ENCODE peak calls at places on chromosomes 4 and X, in eight cellular contexts. T is aorta, W is GM23248, S is psoas muscle, X is Peyer's patch, E is breast epithelium, O is lower lobe of right lung, Y is right cardiac atrium. G is an unnamed sample.

GRCh38 chrX:151722241-151722846 is 6.5 kb downstream of the FATE1 start:
- DNase-seq in T (no peak), W (peak; percentile 69), S (no peak), X (no peak), E (no peak), O (no peak), Y (peak; percentile 59), G (no peak)

GRCh38 chr4:182193261-182193660 is 49.9 kb upstream of the TENM3 start:
- DNase-seq in T (no peak), W (no peak), S (no peak), X (no peak), E (no peak), O (no peak), Y (no peak), G (no peak)

GRCh38 chrX:5568934-5569333 is 659.7 kb downstream of the NLGN4X start:
- DNase-seq in T (no peak), W (no peak), S (no peak), X (no peak), E (no peak), O (no peak), Y (no peak), G (no peak)

GRCh38 chr4:108415389-108415788 is 205.0 kb upstream of the RPL34 start:
- DNase-seq in T (no peak), W (no peak), S (no peak), X (no peak), E (no peak), O (no peak), Y (no peak), G (no peak)

GRCh38 chr4:184763150-184763780 is 29.4 kb upstream of the CENPU start:
- DNase-seq in T (no peak), W (peak; percentile 29), S (no peak), X (no peak), E (no peak), O (no peak), Y (no peak), G (no peak)

GRCh38 chrX:14554132-14554715 is 24.9 kb downstream of the GLRA2 start:
- DNase-seq in T (no peak), W (no peak), S (no peak), X (no peak), E (no peak), O (no peak), Y (no peak), G (no peak)

GRCh38 chr4:32624943-32625603 is 1904.9 kb downstream of the PCDH7 start:
- DNase-seq in T (no peak), W (peak; percentile 1), S (no peak), X (no peak), E (no peak), O (no peak), Y (no peak), G (no peak)

GRCh38 chr4:147975902-147976301 is 244.0 kb downstream of the ARHGAP10 start:
- DNase-seq in T (no peak), W (peak; percentile 60), S (no peak), X (no peak), E (no peak), O (no peak), Y (no peak), G (no peak)

GRCh38 chr4:58776627-58777026 is 1666.4 kb upstream of the IGFBP7 start:
- DNase-seq in T (no peak), W (no peak), S (no peak), X (no peak), E (no peak), O (no peak), Y (no peak), G (no peak)

GRCh38 chr4:134747108-134747805 is 545.7 kb upstream of the PABPC4L start:
- DNase-seq in T (no peak), W (no peak), S (no peak), X (no peak), E (no peak), O (no peak), Y (no peak), G (no peak)

GRCh38 chr4:145153181-145153903 is 27.0 kb downstream of the OTUD4 start:
- DNase-seq in T (no peak), W (no peak), S (no peak), X (no peak), E (no peak), O (no peak), Y (no peak), G (no peak)

GRCh38 chrX:9535101-9535500 is 70.2 kb downstream of the TBL1X start:
- DNase-seq in T (no peak), W (no peak), S (no peak), X (no peak), E (no peak), O (no peak), Y (no peak), G (no peak)

GRCh38 chr4:106584590-106584989 is 216.0 kb upstream of the GIMD1 start:
- DNase-seq in T (no peak), W (peak; percentile 15), S (no peak), X (no peak), E (no peak), O (no peak), Y (no peak), G (no peak)

GRCh38 chr4:2935762-2936743 is 27.2 kb downstream of the NOP14 start:
- DNase-seq in T (peak; percentile 25), W (peak; percentile 32), S (peak; percentile 50), X (no peak), E (peak; percentile 23), O (no peak), Y (no peak), G (peak; percentile 52)

GRCh38 chr4:173301518-173302201 is 32.5 kb downstream of the HMGB2 start:
- DNase-seq in T (no peak), W (peak; percentile 40), S (no peak), X (no peak), E (no peak), O (no peak), Y (no peak), G (peak; percentile 4)

GRCh38 chr4:186368291-186368690 is 102.3 kb downstream of the F11 start:
- DNase-seq in T (no peak), W (no peak), S (no peak), X (no peak), E (no peak), O (no peak), Y (no peak), G (no peak)

GRCh38 chr4:8609406-8609805 is 16.8 kb downstream of the CPZ start:
- DNase-seq in T (no peak), W (no peak), S (no peak), X (no peak), E (no peak), O (no peak), Y (no peak), G (no peak)

GRCh38 chr4:77072195-77072753 is 3.5 kb downstream of the CCNI start:
- DNase-seq in T (no peak), W (no peak), S (no peak), X (no peak), E (peak; percentile 68), O (no peak), Y (no peak), G (no peak)

GRCh38 chr4:147328756-147329446 is 152.0 kb upstream of the EDNRA start:
- DNase-seq in T (no peak), W (no peak), S (no peak), X (no peak), E (no peak), O (no peak), Y (no peak), G (no peak)

GRCh38 chrX:130393451-130394074 is 8.1 kb upstream of the GPR119 start:
- DNase-seq in T (peak; percentile 63), W (peak; percentile 67), S (no peak), X (no peak), E (no peak), O (no peak), Y (peak; percentile 57), G (peak; percentile 43)

DNA sequence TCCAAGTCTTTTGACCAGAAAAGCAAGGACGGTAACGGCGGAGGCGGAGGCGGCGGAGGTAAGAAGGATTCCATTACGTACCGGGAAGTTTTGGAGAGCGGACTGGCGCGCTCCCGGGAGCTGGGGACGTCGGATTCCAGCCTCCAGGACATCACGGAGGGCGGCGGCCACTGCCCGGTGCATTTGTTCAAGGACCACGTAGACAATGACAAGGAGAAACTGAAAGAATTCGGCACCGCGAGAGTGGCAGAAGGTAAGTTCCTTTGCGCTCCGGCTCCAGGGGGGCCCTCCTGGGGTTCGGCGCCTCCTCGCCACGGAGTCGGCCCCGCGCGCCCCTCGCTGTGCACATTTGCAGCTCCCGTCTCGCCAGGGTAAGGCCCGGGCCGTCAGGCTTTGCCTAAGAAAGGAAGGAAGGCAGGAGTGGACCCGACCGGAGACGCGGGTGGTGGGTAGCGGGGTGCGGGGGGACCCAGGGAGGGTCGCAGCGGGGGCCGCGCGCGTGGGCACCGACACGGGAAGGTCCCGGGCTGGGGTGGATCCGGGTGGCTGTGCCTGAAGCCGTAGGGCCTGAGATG is 418 bp downstream of the SHOX start:
- DNase-seq in T (no peak), W (no peak), S (peak; percentile 51), X (no peak), E (no peak), O (no peak), Y (no peak), G (no peak)
- H3K4me3 ChIP-seq in T (no peak overlapping the region), W (no peak overlapping the region), S (no peak overlapping the region), X (no peak overlapping the region), E (no peak overlapping the region), O (no peak overlapping the region), Y (no peak overlapping the region), G (no peak overlapping the region)

GRCh38 chrX:154812341-154813101 is 7.2 kb upstream of the MPP1 start:
- DNase-seq in T (no peak), W (no peak), S (no peak), X (no peak), E (no peak), O (no peak), Y (no peak), G (no peak)
- H3K27me3 ChIP-seq in T (no peaks in the 10 kb centered on the region), W (no peaks in the 10 kb centered on the region), S (no peaks in the 10 kb centered on the region), X (no peaks in the 10 kb centered on the region), E (peaks cover 23% of the 10 kb centered on the region), O (no peaks in the 10 kb centered on the region), Y (no peaks in the 10 kb centered on the region), G (no peaks in the 10 kb centered on the region)

GRCh38 chr4:453267-453666 is 45.7 kb downstream of the ZNF721 start:
- DNase-seq in T (no peak), W (no peak), S (no peak), X (no peak), E (no peak), O (no peak), Y (no peak), G (no peak)
- H3K9me3 ChIP-seq in T (peaks cover 39% of the 10 kb centered on the region), W (peaks cover 27% of the 10 kb centered on the region), S (peaks cover 97% of the 10 kb centered on the region), X (peaks cover 68% of the 10 kb centered on the region), E (peaks cover 100% of the 10 kb centered on the region), O (peaks cover 100% of the 10 kb centered on the region), Y (peaks cover 32% of the 10 kb centered on the region), G (peaks cover 36% of the 10 kb centered on the region)

GRCh38 chr4:169010125-169011023 is at the start of gene CBR4:
- DNase-seq in T (peak; percentile 99), W (peak; percentile 99), S (peak; percentile 98), X (peak; percentile 98), E (peak; percentile 98), O (peak; percentile 99), Y (peak; percentile 99), G (peak; percentile 95)

GRCh38 chr4:169009281-169010124 is 552 bp downstream of the CBR4 start:
- DNase-seq in T (peak; percentile 78), W (peak; percentile 82), S (peak; percentile 82), X (peak; percentile 61), E (peak; percentile 60), O (peak; percentile 78), Y (peak; percentile 82), G (peak; percentile 59)

GRCh38 chr4:169012049-169012448 is 2.0 kb upstream of the CBR4 start:
- DNase-seq in T (no peak), W (no peak), S (no peak), X (no peak), E (no peak), O (no peak), Y (no peak), G (no peak)

GRCh38 chr4:169005453-169006099 is 4.5 kb downstream of the CBR4 start:
- DNase-seq in T (no peak), W (peak; percentile 56), S (no peak), X (no peak), E (no peak), O (no peak), Y (no peak), G (no peak)

GRCh38 chr4:169008478-169008877 is 1.6 kb downstream of the CBR4 start:
- DNase-seq in T (no peak), W (no peak), S (no peak), X (no peak), E (no peak), O (no peak), Y (no peak), G (no peak)
- H3K4me3 ChIP-seq in T (no peak overlapping the region), W (peak overlapping the region; percentile 83), S (peak overlapping the region; percentile 90), X (peak overlapping the region; percentile 74), E (peak overlapping the region; percentile 87), O (peak overlapping the region; percentile 82), Y (peak overlapping the region; percentile 18), G (no peak overlapping the region)